ENCODE peak calls at places on chromosomes 5 and 9, in four cellular contexts. W is IMR-90, A is A549, G is heart left ventricle. H is an unnamed sample.

GRCh38 chr5:175335691-175336090 is 108.3 kb downstream of the DRD1 start:
- DNase-seq in A (no peak), G (no peak), W (no peak), H (no peak)

GRCh38 chr9:13718086-13718485 is 438.6 kb upstream of the MPDZ start:
- DNase-seq in G (no peak), A (no peak), W (peak), H (no peak)

GRCh38 chr5:147912015-147912414 is 5.7 kb upstream of the C5orf46 start:
- DNase-seq in W (no peak), G (no peak), A (no peak), H (no peak)

GRCh38 chr9:109893222-109893621 is 113.2 kb downstream of the PALM2AKAP2 start:
- DNase-seq in W (no peak), G (no peak), A (no peak), H (no peak)

GRCh38 chr5:102903074-102903871 is 148.2 kb downstream of the PAM start:
- DNase-seq in W (peak), A (no peak), G (no peak), H (no peak)

GRCh38 chr5:136703706-136704105 is 338.4 kb upstream of the TRPC7 start:
- DNase-seq in A (no peak), W (no peak), G (no peak), H (no peak)

GRCh38 chr9:17660158-17660557 is 81.3 kb downstream of the SH3GL2 start:
- DNase-seq in W (no peak), A (no peak), G (no peak), H (no peak)

GRCh38 chr5:145981612-145982571 is 45.5 kb downstream of the SH3RF2 start:
- DNase-seq in G (no peak), W (no peak), A (peak), H (no peak)

GRCh38 chr9:119009253-119009652 is 360.0 kb downstream of the BRINP1 start:
- DNase-seq in W (no peak), G (no peak), A (peak), H (peak)

GRCh38 chr5:89280103-89281037 is 397.4 kb upstream of the MEF2C start:
- DNase-seq in W (no peak), G (no peak), A (no peak), H (no peak)

GRCh38 chr5:137498736-137499505 is at the start of gene SPOCK1:
- DNase-seq in W (peak), A (peak), G (peak), H (peak)

GRCh38 chr9:6014668-6015270 is 655 bp downstream of the RANBP6 start:
- DNase-seq in A (peak), W (peak), G (no peak), H (peak)

GRCh38 chr9:83622433-83622813 is 520 bp upstream of the IDNK start:
- DNase-seq in G (no peak), W (no peak), A (peak), H (no peak)

GRCh38 chr9:76595645-76596044 is 136.7 kb downstream of the GCNT1 start:
- DNase-seq in G (no peak), W (no peak), A (no peak), H (no peak)

GRCh38 chr9:89477811-89478583 is 19.9 kb downstream of the SEMA4D start:
- DNase-seq in G (no peak), A (no peak), W (peak), H (peak)

GRCh38 chr9:4630836-4631235 is 31.3 kb upstream of the PLPP6 start:
- DNase-seq in G (no peak), A (no peak), W (no peak), H (no peak)

GRCh38 chr5:169439362-169439761 is 138.4 kb upstream of the SLIT3 start:
- DNase-seq in G (no peak), A (no peak), W (no peak), H (no peak)

GRCh38 chr5:169128679-169129078 is 172.3 kb downstream of the SLIT3 start:
- DNase-seq in G (peak), A (no peak), W (no peak), H (no peak)

GRCh38 chr5:10689391-10690081 is 71.5 kb downstream of the DAP start:
- DNase-seq in A (peak), G (no peak), W (peak), H (peak)

GRCh38 chr9:114235113-114235589 is 79.8 kb downstream of the COL27A1 start:
- DNase-seq in W (no peak), A (no peak), G (no peak), H (no peak)

GRCh38 chr5:55226934-55227737 is at the start of gene MCIDAS:
- DNase-seq in W (peak), G (peak), A (peak), H (peak)

GRCh38 chr5:15483348-15484090 is 16.5 kb upstream of the FBXL7 start:
- DNase-seq in G (no peak), A (no peak), W (peak), H (no peak)

GRCh38 chr5:15222156-15222555 is 277.8 kb upstream of the FBXL7 start:
- DNase-seq in W (no peak), G (no peak), A (no peak), H (no peak)

GRCh38 chr5:68378204-68378830 is 162.8 kb downstream of the PIK3R1 start:
- DNase-seq in W (no peak), G (no peak), A (no peak), H (no peak)

GRCh38 chr9:114184071-114184470 is 28.7 kb downstream of the COL27A1 start:
- DNase-seq in G (peak), W (peak), A (no peak), H (no peak)

GRCh38 chr9:31137151-31137849 is 1247.1 kb upstream of the ACO1 start:
- DNase-seq in G (no peak), W (peak), A (peak), H (peak)

GRCh38 chr9:70438341-70438924 is 24.0 kb upstream of the KLF9 start:
- DNase-seq in A (peak), W (peak), G (peak), H (peak)

GRCh38 chr9:130912932-130913598 is 16.5 kb upstream of the QRFP start:
- DNase-seq in A (no peak), W (peak), G (no peak), H (peak)

GRCh38 chr9:33923079-33923478 is 106.1 kb downstream of the UBE2R2 start:
- DNase-seq in A (no peak), W (no peak), G (no peak), H (no peak)

GRCh38 chr9:88477300-88477751 is 57.7 kb upstream of the NXNL2 start:
- DNase-seq in G (no peak), W (peak), A (no peak), H (peak)

GRCh38 chr9:88280816-88281382 is 107.3 kb upstream of the SPIN1 start:
- DNase-seq in W (peak), G (no peak), A (peak), H (no peak)

GRCh38 chr9:31347082-31347617 is 1037.3 kb upstream of the ACO1 start:
- DNase-seq in G (no peak), A (no peak), W (no peak), H (no peak)

GRCh38 chr9:71895955-71896354 is 15.0 kb downstream of the ABHD17B start:
- DNase-seq in W (no peak), G (no peak), A (no peak), H (no peak)

GRCh38 chr5:5306696-5307095 is 115.8 kb upstream of the ICE1 start:
- DNase-seq in W (peak), G (no peak), A (no peak), H (no peak)

GRCh38 chr5:110969502-110969901 is 102.0 kb upstream of the TSLP start:
- DNase-seq in W (no peak), A (no peak), G (no peak), H (no peak)

GRCh38 chr5:181167814-181168488 is 20.6 kb downstream of the OR2V2 start:
- DNase-seq in W (no peak), A (peak), G (no peak), H (no peak)

GRCh38 chr9:99253772-99254431 is 31.8 kb downstream of the SEC61B start:
- DNase-seq in W (no peak), A (no peak), G (no peak), H (no peak)

GRCh38 chr5:149215478-149216042 is 56.1 kb upstream of the AFAP1L1 start:
- DNase-seq in G (peak), W (peak), A (no peak), H (no peak)
- TF ChIP-seq POLR2A in G (no peak), W (no peak), A (no peak), H (no peak)

GRCh38 chr5:142769793-142770649 is at the start of gene ARHGAP26:
- DNase-seq in G (peak), A (peak), W (peak), H (peak)
- TF ChIP-seq POLR2A in G (peak), A (peak), W (peak), H (peak)

GRCh38 chr9:111661802-111662491 is 542 bp downstream of the GNG10 start:
- DNase-seq in W (peak), G (peak), A (peak), H (peak)

GRCh38 chr9:111658943-111659342 is 2.5 kb upstream of the GNG10 start:
- DNase-seq in A (no peak), G (no peak), W (no peak), H (no peak)

GRCh38 chr9:111659706-111660105 is 1.7 kb upstream of the GNG10 start:
- DNase-seq in W (no peak), G (no peak), A (no peak), H (no peak)

GRCh38 chr9:111662851-111663823 is 1.7 kb downstream of the GNG10 start:
- DNase-seq in G (no peak), W (no peak), A (no peak), H (no peak)

GRCh38 chr9:111661150-111661801 is at the start of gene GNG10:
- DNase-seq in W (peak), G (peak), A (peak), H (peak)
- TF ChIP-seq POLR2A in W (peak), G (no peak), A (peak), H (peak)

GRCh38 chr5:43555895-43556606 is 826 bp downstream of the PAIP1 start:
- DNase-seq in G (peak), A (peak), W (peak), H (peak)

GRCh38 chr5:43560128-43560527 is 3.3 kb upstream of the PAIP1 start:
- DNase-seq in G (no peak), W (peak), A (no peak), H (no peak)

GRCh38 chr5:43553381-43553780 is 3.5 kb downstream of the PAIP1 start:
- DNase-seq in A (no peak), G (no peak), W (peak), H (no peak)

GRCh38 chr5:43554497-43554896 is 2.4 kb downstream of the PAIP1 start:
- DNase-seq in G (no peak), A (no peak), W (no peak), H (no peak)

DNA sequence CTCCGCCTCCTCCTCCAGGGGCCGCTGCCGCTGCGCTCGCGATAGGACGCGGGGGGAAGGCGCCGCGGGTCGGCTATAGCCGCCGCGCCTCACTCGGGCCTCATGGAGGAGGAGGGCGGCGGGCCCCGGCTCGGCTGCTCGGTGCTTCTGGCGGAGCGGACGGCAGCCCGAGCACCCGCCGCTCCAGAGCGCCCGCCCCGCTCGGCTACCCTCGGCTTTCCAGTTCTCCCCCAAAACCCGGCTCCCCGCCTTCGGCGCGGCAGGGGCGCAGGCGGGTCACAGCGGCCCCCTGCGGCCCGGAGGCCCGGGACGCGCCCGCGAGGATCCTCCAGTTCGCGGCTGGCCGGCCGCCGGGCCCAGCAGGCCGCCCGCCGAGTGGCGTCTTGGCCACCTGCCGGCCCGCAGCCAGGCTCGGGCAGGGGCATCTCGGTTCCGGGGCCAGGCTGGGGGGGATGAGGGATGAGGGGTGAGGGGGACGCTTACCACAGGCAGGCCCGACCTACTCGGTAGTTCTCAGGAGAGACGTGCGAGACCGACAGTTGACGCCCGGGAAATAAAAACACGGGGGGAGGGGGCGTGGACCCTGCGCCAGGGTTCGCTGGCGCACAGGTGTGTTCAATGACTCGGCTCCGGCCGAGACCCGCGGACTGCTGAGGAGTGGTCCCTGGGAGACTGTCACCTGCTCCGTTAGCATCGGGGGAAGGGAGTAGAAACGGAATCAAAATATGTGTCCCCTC is at the start of gene PAIP1:
- DNase-seq in G (peak), A (peak), W (peak), H (peak)
- TF ChIP-seq POLR2A in G (no peak), A (peak), W (peak), H (peak)

GRCh38 chr5:36740259-36740898 is 134.0 kb downstream of the SLC1A3 start:
- DNase-seq in A (no peak), W (peak), G (no peak), H (no peak)
- TF ChIP-seq POLR2A in A (no peak), W (no peak), G (no peak), H (no peak)

GRCh38 chr5:72956324-72957140 is 691 bp downstream of the FCHO2 start:
- DNase-seq in G (peak), W (peak), A (peak), H (peak)

GRCh38 chr5:72955143-72955767 is 586 bp upstream of the FCHO2 start:
- DNase-seq in W (no peak), A (no peak), G (peak), H (peak)

GRCh38 chr5:72954389-72954788 is 1.5 kb upstream of the FCHO2 start:
- DNase-seq in G (no peak), A (no peak), W (no peak), H (no peak)

GRCh38 chr5:72957337-72957736 is 1.5 kb downstream of the FCHO2 start:
- DNase-seq in G (no peak), A (no peak), W (no peak), H (no peak)

DNA sequence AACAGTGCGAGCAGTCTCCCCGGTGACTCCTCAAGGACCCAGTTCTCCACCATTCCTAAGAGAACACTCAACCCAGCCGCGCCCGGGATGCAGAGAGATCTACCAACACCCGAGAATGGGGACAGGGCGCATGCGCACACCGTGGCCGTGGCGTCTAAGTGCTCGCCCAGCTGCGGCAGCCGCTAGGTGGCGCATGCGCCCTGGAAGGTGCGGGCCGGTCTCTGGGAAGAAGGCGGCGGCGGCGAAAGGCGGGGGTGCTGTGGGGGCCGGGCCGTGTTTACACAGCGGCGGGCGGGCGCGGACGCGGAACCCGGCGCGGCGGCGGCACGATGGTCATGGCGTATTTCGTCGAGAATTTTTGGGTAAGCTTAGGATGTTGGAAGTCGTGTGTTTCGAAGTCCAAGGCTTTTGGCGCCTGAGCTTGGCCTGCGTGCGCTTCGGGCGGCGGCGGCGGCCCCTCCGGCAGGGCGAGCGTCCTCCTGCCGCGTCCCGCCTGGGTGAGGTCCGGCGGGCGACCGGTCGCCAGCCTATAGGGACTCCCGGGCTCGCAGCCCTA is at the start of gene FCHO2:
- DNase-seq in W (peak), G (peak), A (peak), H (peak)
- TF ChIP-seq POLR2A in W (peak), G (no peak), A (peak), H (peak)

GRCh38 chr5:82353522-82353921 is 75.4 kb upstream of the RPS23 start:
- DNase-seq in A (no peak), W (no peak), G (no peak), H (no peak)
- TF ChIP-seq POLR2A in A (no peak), W (no peak), G (no peak), H (no peak)